ENCODE peak calls at places on chromosomes 5 and 9, in ten cellular contexts. H is endothelial cell; L is neural progenitor cell; D is RCC 7860; I is GM20000; X is activated CD8-positive, alpha-beta T cell treated with anti-CD3 and anti-CD28 coated beads for 36 hours; C is activated T-cell treated with anti-CD3 and anti-CD28 coated beads, Interleukin-2, amount 50 U/mL, for 72 hours; B is T-helper 17 cell; N is T-helper 9 cell; J is nucleus accumbens. Q is an unnamed sample.

GRCh38 chr9:101235105-101235866 is 149.5 kb downstream of the BAAT start:
- DNase-seq in B (no peak), J (no peak), H (peak; percentile 8), I (peak; percentile 18), X (no peak), L (peak; percentile 58), N (no peak), D (peak; percentile 31), C (no peak), Q (peak; percentile 2)

GRCh38 chr9:17088566-17088965 is 46.3 kb upstream of the CNTLN start:
- DNase-seq in H (no peak), J (no peak), L (no peak), N (no peak), I (no peak), C (no peak), X (no peak), B (no peak), D (no peak), Q (no peak)

GRCh38 chr5:59036274-59036961 is 453.5 kb downstream of the RAB3C start:
- DNase-seq in B (no peak), J (no peak), C (peak; percentile 60), D (peak; percentile 37), I (no peak), H (no peak), X (peak; percentile 80), L (no peak), N (peak; percentile 8), Q (no peak)

GRCh38 chr9:74804018-74804385 is 83.7 kb downstream of the TRPM6 start:
- DNase-seq in B (no peak), C (no peak), N (no peak), H (no peak), I (no peak), X (no peak), D (peak; percentile 26), J (no peak), L (no peak), Q (no peak)

GRCh38 chr5:9197881-9198260 is 348.0 kb downstream of the SEMA5A start:
- DNase-seq in H (no peak), I (peak; percentile 56), D (no peak), J (no peak), X (no peak), N (no peak), L (no peak), B (no peak), C (no peak), Q (no peak)

GRCh38 chr5:62298118-62298517 is 7.9 kb upstream of the KIF2A start:
- DNase-seq in D (no peak), X (no peak), I (no peak), B (no peak), N (no peak), J (no peak), H (no peak), L (no peak), C (no peak), Q (no peak)

GRCh38 chr9:128007566-128008138 is 26.9 kb upstream of the EEIG1 start:
- DNase-seq in B (peak; percentile 81), X (peak; percentile 98), I (peak; percentile 63), J (no peak), H (peak; percentile 38), N (peak; percentile 86), C (peak; percentile 85), L (no peak), D (peak; percentile 80), Q (peak; percentile 30)

GRCh38 chr9:35518212-35518917 is 28.5 kb downstream of the RUSC2 start:
- DNase-seq in N (no peak), J (no peak), C (no peak), X (no peak), H (peak; percentile 33), L (peak; percentile 83), I (no peak), D (peak; percentile 100), B (no peak), Q (no peak)

GRCh38 chr5:176743828-176744583 is 66.4 kb upstream of the UNC5A start:
- DNase-seq in H (peak; percentile 2), D (no peak), X (no peak), J (no peak), L (no peak), N (no peak), B (no peak), I (peak; percentile 9), C (no peak), Q (peak; percentile 26)

GRCh38 chr9:121299125-121299466 is 31.1 kb downstream of the GSN start:
- DNase-seq in L (no peak), N (no peak), D (no peak), I (no peak), X (no peak), B (no peak), C (no peak), H (no peak), J (no peak), Q (no peak)

GRCh38 chr5:73030995-73031394 is 75.2 kb downstream of the FCHO2 start:
- DNase-seq in B (no peak), H (no peak), L (peak; percentile 53), J (no peak), C (no peak), N (no peak), I (no peak), D (peak; percentile 49), X (no peak), Q (peak; percentile 9)

GRCh38 chr5:158286827-158287226 is 427.9 kb upstream of the CLINT1 start:
- DNase-seq in D (no peak), N (no peak), X (no peak), C (no peak), H (no peak), I (no peak), L (no peak), J (no peak), B (no peak), Q (no peak)

GRCh38 chr5:140302786-140303639 is at the start of gene PFDN1:
- DNase-seq in J (peak; percentile 93), B (peak; percentile 85), H (peak; percentile 89), L (peak; percentile 99), X (peak; percentile 97), D (peak; percentile 93), I (peak; percentile 93), C (peak; percentile 91), N (peak; percentile 83), Q (peak; percentile 92)